ENCODE peak calls at places on chromosomes 2 and 18, in eight cellular contexts. W, O, T, G, D, M, A and C are unnamed samples.

GRCh38 chr2:33354981-33355380 is 121.5 kb upstream of the RASGRP3 start:
- DNase-seq in M (no peak), W (no peak), A (peak; percentile 43), O (no peak), G (no peak), D (peak; percentile 68), T (no peak), C (no peak)

GRCh38 chr2:85754313-85755095 is 713 bp downstream of the ATOH8 start:
- DNase-seq in M (peak; percentile 55), G (peak; percentile 66), D (no peak), A (no peak), T (no peak), W (peak; percentile 7), O (peak; percentile 68), C (peak; percentile 60)

GRCh38 chr2:102672124-102672786 is 52.9 kb downstream of the SLC9A2 start:
- DNase-seq in M (no peak), T (no peak), O (no peak), G (no peak), D (no peak), W (no peak), A (no peak), C (no peak)

GRCh38 chr2:191064590-191064989 is 50.6 kb upstream of the STAT1 start:
- DNase-seq in M (no peak), T (no peak), G (peak; percentile 74), O (no peak), W (no peak), D (no peak), A (no peak), C (peak; percentile 34)

GRCh38 chr2:97711394-97711711 is 2.0 kb upstream of the ZAP70 start:
- DNase-seq in O (no peak), D (no peak), M (no peak), T (no peak), W (no peak), A (no peak), G (no peak), C (no peak)

GRCh38 chr18:37182340-37183135 is 353.6 kb downstream of the KIAA1328 start:
- DNase-seq in D (no peak), G (no peak), O (no peak), W (no peak), A (no peak), T (no peak), M (no peak), C (no peak)

GRCh38 chr18:45617284-45617683 is 2.0 kb downstream of the SLC14A2 start:
- DNase-seq in M (peak; percentile 43), G (no peak), W (no peak), O (no peak), T (no peak), D (no peak), A (peak; percentile 36), C (no peak)

GRCh38 chr2:188471166-188471565 is 179.5 kb downstream of the GULP1 start:
- DNase-seq in W (no peak), G (no peak), D (no peak), O (no peak), M (no peak), A (no peak), T (no peak), C (no peak)

GRCh38 chr18:617970-618504 is 21.2 kb downstream of the CLUL1 start:
- DNase-seq in D (no peak), T (no peak), O (no peak), G (no peak), M (no peak), A (no peak), W (no peak), C (no peak)

GRCh38 chr2:227595797-227596196 is 2.9 kb upstream of the SCYGR2 start:
- DNase-seq in G (no peak), A (no peak), M (no peak), W (no peak), O (no peak), T (no peak), D (no peak), C (no peak)

GRCh38 chr2:240957656-240958365 is 40.6 kb upstream of the SNED1 start:
- DNase-seq in O (no peak), W (no peak), A (peak; percentile 31), M (no peak), D (no peak), T (no peak), G (no peak), C (no peak)

GRCh38 chr2:235324324-235324723 is 169.5 kb upstream of the AGAP1 start:
- DNase-seq in M (no peak), G (no peak), T (no peak), O (peak; percentile 26), D (no peak), W (no peak), A (no peak), C (no peak)

GRCh38 chr2:201911372-201911771 is 105.0 kb downstream of the CDK15 start:
- DNase-seq in M (no peak), O (no peak), G (no peak), W (no peak), A (no peak), D (no peak), T (no peak), C (no peak)

GRCh38 chr18:10040287-10041011 is 126.6 kb downstream of the VAPA start:
- DNase-seq in A (no peak), W (no peak), O (no peak), G (no peak), T (no peak), D (no peak), M (peak; percentile 88), C (no peak)

GRCh38 chr2:150191349-150191748 is 296.1 kb downstream of the RND3 start:
- DNase-seq in D (no peak), G (no peak), T (no peak), W (no peak), O (no peak), A (no peak), M (no peak), C (no peak)

GRCh38 chr2:27442981-27443323 is 771 bp downstream of the KRTCAP3 start:
- DNase-seq in O (no peak), W (no peak), M (peak; percentile 22), D (no peak), A (no peak), T (no peak), G (no peak), C (no peak)

GRCh38 chr2:47512581-47513083 is 109.7 kb downstream of the MSH2 start:
- DNase-seq in W (no peak), O (no peak), M (no peak), D (no peak), G (no peak), T (no peak), A (no peak), C (no peak)

GRCh38 chr2:105812180-105813044 is 67.7 kb downstream of the NCK2 start:
- DNase-seq in M (peak; percentile 51), G (no peak), W (no peak), T (no peak), A (no peak), D (peak; percentile 70), O (no peak), C (no peak)